ENCODE peak calls at places on chromosome 17, in four cellular contexts. X is OCI-LY7, I is lower lobe of right lung, J is DND-41. G is an unnamed sample.

GRCh38 chr17:73402466-73402865 is 90.7 kb upstream of the CDC42EP4 start:
- DNase-seq in J (no peak), I (peak; percentile 10), X (no peak), G (no peak)

GRCh38 chr17:2905269-2905668 is 109.0 kb downstream of the RAP1GAP2 start:
- DNase-seq in J (no peak), I (no peak), X (no peak), G (no peak)

GRCh38 chr17:28999216-28999615 is 6.6 kb downstream of the SEZ6 start:
- DNase-seq in J (no peak), X (no peak), I (no peak), G (no peak)

GRCh38 chr17:58789160-58789559 is 33.5 kb downstream of the PPM1E start:
- DNase-seq in J (no peak), I (no peak), X (no peak), G (no peak)

GRCh38 chr17:75654176-75654575 is 12.8 kb downstream of the RECQL5 start:
- DNase-seq in J (no peak), I (no peak), X (no peak), G (no peak)

GRCh38 chr17:34616148-34616547 is 36.8 kb downstream of the TMEM132E start:
- DNase-seq in I (no peak), X (no peak), J (no peak), G (no peak)

GRCh38 chr17:4891405-4892062 is 7.8 kb upstream of the C17orf107 start:
- DNase-seq in J (no peak), X (no peak), I (no peak), G (no peak)

GRCh38 chr17:41777157-41777578 is 9.3 kb downstream of the JUP start:
- DNase-seq in X (no peak), J (no peak), I (no peak), G (no peak)

GRCh38 chr17:10698116-10698818 is 873 bp downstream of the ADPRM start:
- DNase-seq in J (peak; percentile 21), I (no peak), X (peak; percentile 16), G (no peak)

GRCh38 chr17:27384261-27384701 is 72.0 kb upstream of the KSR1 start:
- DNase-seq in X (no peak), J (no peak), I (no peak), G (no peak)

GRCh38 chr17:3647769-3648540 is 11.4 kb downstream of the CTNS start:
- DNase-seq in X (peak; percentile 78), J (peak; percentile 47), I (no peak), G (peak; percentile 34)

DNA sequence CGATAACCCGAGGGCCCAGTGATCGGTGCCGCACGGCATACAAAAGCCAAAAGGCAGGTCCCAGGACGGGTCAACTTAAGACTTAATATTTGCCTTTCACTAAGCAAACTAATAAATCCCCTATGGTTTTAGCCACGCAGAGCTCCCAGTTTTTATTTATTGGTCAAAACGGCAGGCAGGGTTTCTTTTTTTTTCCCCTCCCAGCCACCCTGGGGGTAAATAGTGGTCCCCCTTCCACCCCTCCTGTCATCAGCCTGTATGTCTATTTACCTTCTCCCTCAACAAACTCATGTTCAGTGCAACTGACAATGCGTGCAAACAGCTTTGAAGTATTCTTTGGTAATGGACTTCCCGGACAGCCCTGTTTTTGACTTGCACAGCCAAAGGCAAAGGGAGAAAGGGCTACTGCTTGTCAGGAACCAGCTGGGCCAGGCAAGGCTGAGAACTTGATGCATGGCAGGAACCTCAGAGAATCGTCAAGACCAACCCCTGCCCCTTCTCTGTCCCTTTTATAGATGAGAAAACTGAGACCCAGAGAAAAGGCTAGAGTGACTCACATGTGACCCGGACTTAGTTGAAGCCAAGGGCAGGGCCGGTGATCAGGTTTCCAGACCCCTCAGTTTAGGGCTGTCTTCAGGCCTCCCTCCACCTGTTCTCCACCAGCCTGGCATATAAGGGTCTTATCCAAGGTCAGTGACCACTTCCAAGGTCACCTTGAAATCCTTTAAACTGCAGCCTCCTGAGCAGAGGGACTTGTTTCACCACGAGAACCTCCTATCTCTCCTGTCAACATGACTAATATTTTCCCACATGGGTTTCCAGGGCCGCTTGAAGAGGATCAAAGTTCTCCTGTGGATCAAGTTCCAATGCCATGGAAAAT is 279.0 kb downstream of the SOX9 start:
- DNase-seq in X (no peak), I (no peak), J (no peak), G (no peak)
- H3K27ac ChIP-seq in X (no peak overlapping the region), I (no peak overlapping the region), J (no peak overlapping the region), G (no peak overlapping the region)

DNA sequence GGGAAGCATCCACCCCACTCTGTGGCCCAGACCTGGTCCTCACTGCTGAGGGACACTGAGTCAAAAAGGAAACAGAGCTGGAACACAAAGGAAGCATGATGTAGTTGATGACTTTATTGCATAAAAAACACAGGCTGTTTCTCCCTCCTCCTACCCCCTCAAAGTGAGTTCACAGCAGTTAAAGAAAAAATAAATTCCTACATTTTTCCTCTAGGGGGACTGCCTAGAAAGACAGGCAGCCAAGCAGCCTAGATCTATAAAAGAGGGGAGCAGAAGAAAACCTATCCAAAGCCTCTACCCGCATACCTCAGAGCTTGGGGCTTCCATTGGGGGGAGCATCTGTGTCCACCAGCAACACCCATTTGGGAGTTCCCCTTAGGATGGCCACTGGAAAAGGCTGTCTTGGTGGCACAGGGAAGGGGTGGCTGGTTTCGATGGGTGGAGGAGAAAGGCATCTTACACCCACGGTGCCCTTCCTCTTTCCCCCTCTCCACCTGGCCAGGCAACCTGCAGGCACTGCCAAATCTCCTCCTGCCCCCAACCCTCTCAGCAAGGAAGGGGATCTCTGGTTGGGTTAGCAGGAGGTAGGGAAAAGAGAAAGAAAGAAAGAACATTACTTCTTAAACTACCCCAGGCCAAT is 3.9 kb upstream of the SCRN2 start:
- DNase-seq in I (no peak), J (no peak), X (no peak), G (no peak)
- TF ChIP-seq CTCF in I (no peak), J (peak; percentile 32), X (peak; percentile 63), G (no peak)

GRCh38 chr17:77420476-77420803 is 279.7 kb downstream of the SEC14L1 start:
- DNase-seq in J (no peak), X (no peak), I (no peak), G (no peak)
- H3K9me3 ChIP-seq in J (no peaks in the 10 kb centered on the region), X (no peaks in the 10 kb centered on the region), I (no peaks in the 10 kb centered on the region), G (no peaks in the 10 kb centered on the region)

GRCh38 chr17:40535438-40535837 is 29.8 kb downstream of the CCR7 start:
- DNase-seq in I (no peak), J (no peak), X (no peak), G (no peak)
- H3K27ac ChIP-seq in I (peak overlapping the region; percentile 83), J (peak overlapping the region; percentile 81), X (no peak overlapping the region), G (no peak overlapping the region)